ENCODE peak calls at places on chromosomes 4 and X, in six cellular contexts. One of them, this sample, is unnamed.

GRCh38 chr4:108411836-108412235 is 208.5 kb upstream of the RPL34 start:
- DNase-seq in fibroblast of lung: no peak
- DNase-seq in A549: no peak
- DNase-seq in uterus: no peak
- DNase-seq in upper lobe of right lung: no peak
- DNase-seq in HFF-Myc: no peak
- DNase-seq in this sample: no peak

GRCh38 chr4:25930722-25931354 is 16.8 kb downstream of the SMIM20 start:
- DNase-seq in fibroblast of lung: no peak
- DNase-seq in A549: no peak
- DNase-seq in uterus: no peak
- DNase-seq in upper lobe of right lung: no peak
- DNase-seq in HFF-Myc: no peak
- DNase-seq in this sample: no peak

GRCh38 chr4:86653237-86653865 is 59.2 kb downstream of the PTPN13 start:
- DNase-seq in fibroblast of lung: no peak
- DNase-seq in A549: no peak
- DNase-seq in uterus: no peak
- DNase-seq in upper lobe of right lung: no peak
- DNase-seq in HFF-Myc: no peak
- DNase-seq in this sample: no peak

GRCh38 chrX:19698125-19698524 is 182.8 kb upstream of the MAP3K15 start:
- DNase-seq in fibroblast of lung: peak
- DNase-seq in A549: no peak
- DNase-seq in uterus: no peak
- DNase-seq in upper lobe of right lung: no peak
- DNase-seq in HFF-Myc: no peak
- DNase-seq in this sample: no peak

GRCh38 chr4:98653890-98654867 is 4.2 kb downstream of the TSPAN5 start:
- DNase-seq in fibroblast of lung: peak
- DNase-seq in A549: peak
- DNase-seq in uterus: peak
- DNase-seq in upper lobe of right lung: no peak
- DNase-seq in HFF-Myc: peak
- DNase-seq in this sample: peak

GRCh38 chr4:17688011-17688441 is 73.6 kb downstream of the MED28 start:
- DNase-seq in fibroblast of lung: no peak
- DNase-seq in A549: no peak
- DNase-seq in uterus: no peak
- DNase-seq in upper lobe of right lung: no peak
- DNase-seq in HFF-Myc: no peak
- DNase-seq in this sample: no peak

GRCh38 chrX:155148724-155149537 is 67.3 kb upstream of the VBP1 start:
- DNase-seq in fibroblast of lung: peak
- DNase-seq in A549: peak
- DNase-seq in uterus: no peak
- DNase-seq in upper lobe of right lung: no peak
- DNase-seq in HFF-Myc: no peak
- DNase-seq in this sample: peak

GRCh38 chr4:183220246-183220645 is 99.8 kb downstream of the CLDN22 start:
- DNase-seq in fibroblast of lung: no peak
- DNase-seq in A549: no peak
- DNase-seq in uterus: no peak
- DNase-seq in upper lobe of right lung: no peak
- DNase-seq in HFF-Myc: no peak
- DNase-seq in this sample: no peak

GRCh38 chr4:47482326-47482725 is 2.7 kb upstream of the ATP10D start:
- DNase-seq in fibroblast of lung: peak
- DNase-seq in A549: no peak
- DNase-seq in uterus: no peak
- DNase-seq in upper lobe of right lung: no peak
- DNase-seq in HFF-Myc: no peak
- DNase-seq in this sample: peak

GRCh38 chrX:72714471-72714916 is 388 bp upstream of the PHKA1 start:
- DNase-seq in fibroblast of lung: peak
- DNase-seq in A549: peak
- DNase-seq in uterus: peak
- DNase-seq in upper lobe of right lung: peak
- DNase-seq in HFF-Myc: no peak
- DNase-seq in this sample: peak

GRCh38 chrX:53683556-53684414 is 2.7 kb downstream of the HUWE1 start:
- DNase-seq in fibroblast of lung: peak
- DNase-seq in A549: peak
- DNase-seq in uterus: peak
- DNase-seq in upper lobe of right lung: peak
- DNase-seq in HFF-Myc: peak
- DNase-seq in this sample: peak

GRCh38 chrX:11329016-11329415 is 35.8 kb downstream of the AMELX start:
- DNase-seq in fibroblast of lung: peak
- DNase-seq in A549: no peak
- DNase-seq in uterus: no peak
- DNase-seq in upper lobe of right lung: no peak
- DNase-seq in HFF-Myc: no peak
- DNase-seq in this sample: no peak

GRCh38 chr4:76388160-76388908 is 32.6 kb downstream of the CCDC158 start:
- DNase-seq in fibroblast of lung: no peak
- DNase-seq in A549: no peak
- DNase-seq in uterus: no peak
- DNase-seq in upper lobe of right lung: no peak
- DNase-seq in HFF-Myc: no peak
- DNase-seq in this sample: no peak

GRCh38 chr4:169810325-169811323 is 52.9 kb upstream of the HPF1 start:
- DNase-seq in fibroblast of lung: peak
- DNase-seq in A549: peak
- DNase-seq in uterus: peak
- DNase-seq in upper lobe of right lung: no peak
- DNase-seq in HFF-Myc: peak
- DNase-seq in this sample: peak

GRCh38 chr4:128574706-128575105 is 234.8 kb upstream of the JADE1 start:
- DNase-seq in fibroblast of lung: peak
- DNase-seq in A549: peak
- DNase-seq in uterus: peak
- DNase-seq in upper lobe of right lung: peak
- DNase-seq in HFF-Myc: no peak
- DNase-seq in this sample: peak

GRCh38 chrX:45508459-45508858 is 307.8 kb upstream of the DIPK2B start:
- DNase-seq in fibroblast of lung: no peak
- DNase-seq in A549: no peak
- DNase-seq in uterus: no peak
- DNase-seq in upper lobe of right lung: no peak
- DNase-seq in HFF-Myc: no peak
- DNase-seq in this sample: no peak

GRCh38 chrX:72271091-72271490 is 6.0 kb downstream of the RPS4X start:
- DNase-seq in fibroblast of lung: no peak
- DNase-seq in A549: no peak
- DNase-seq in uterus: no peak
- DNase-seq in upper lobe of right lung: no peak
- DNase-seq in HFF-Myc: no peak
- DNase-seq in this sample: no peak

GRCh38 chr4:121073672-121074386 is 1.5 kb upstream of the NDNF start:
- DNase-seq in fibroblast of lung: no peak
- DNase-seq in A549: no peak
- DNase-seq in uterus: no peak
- DNase-seq in upper lobe of right lung: no peak
- DNase-seq in HFF-Myc: no peak
- DNase-seq in this sample: no peak

GRCh38 chrX:6203462-6204215 is 25.0 kb downstream of the NLGN4X start:
- DNase-seq in fibroblast of lung: no peak
- DNase-seq in A549: no peak
- DNase-seq in uterus: no peak
- DNase-seq in upper lobe of right lung: no peak
- DNase-seq in HFF-Myc: no peak
- DNase-seq in this sample: no peak

GRCh38 chrX:139156356-139156755 is 374.2 kb upstream of the F9 start:
- DNase-seq in fibroblast of lung: no peak
- DNase-seq in A549: no peak
- DNase-seq in uterus: no peak
- DNase-seq in upper lobe of right lung: no peak
- DNase-seq in HFF-Myc: no peak
- DNase-seq in this sample: no peak

GRCh38 chr4:39456946-39457763 is 1.6 kb downstream of the RPL9 start:
- DNase-seq in fibroblast of lung: no peak
- DNase-seq in A549: no peak
- DNase-seq in uterus: no peak
- DNase-seq in upper lobe of right lung: no peak
- DNase-seq in HFF-Myc: no peak
- DNase-seq in this sample: no peak
- TF ChIP-seq CTCF in fibroblast of lung: no peak
- TF ChIP-seq CTCF in A549: no peak
- TF ChIP-seq CTCF in uterus: no peak
- TF ChIP-seq CTCF in upper lobe of right lung: no peak
- TF ChIP-seq CTCF in HFF-Myc: no peak
- TF ChIP-seq CTCF in this sample: no peak

GRCh38 chrX:96715412-96715940 is 30.8 kb downstream of the DIAPH2 start:
- DNase-seq in fibroblast of lung: peak
- DNase-seq in A549: no peak
- DNase-seq in uterus: no peak
- DNase-seq in upper lobe of right lung: no peak
- DNase-seq in HFF-Myc: no peak
- DNase-seq in this sample: no peak
- H3K4me3 ChIP-seq in fibroblast of lung: no peak
- H3K4me3 ChIP-seq in A549: no peak
- H3K4me3 ChIP-seq in uterus: no peak
- H3K4me3 ChIP-seq in upper lobe of right lung: no peak
- H3K4me3 ChIP-seq in HFF-Myc: no peak
- H3K4me3 ChIP-seq in this sample: no peak

GRCh38 chr4:113976937-113977855 is 2.3 kb downstream of the ARSJ start:
- DNase-seq in fibroblast of lung: peak
- DNase-seq in A549: no peak
- DNase-seq in uterus: no peak
- DNase-seq in upper lobe of right lung: no peak
- DNase-seq in HFF-Myc: no peak
- DNase-seq in this sample: no peak

GRCh38 chr4:113978561-113979156 is 788 bp downstream of the ARSJ start:
- DNase-seq in fibroblast of lung: peak
- DNase-seq in A549: peak
- DNase-seq in uterus: peak
- DNase-seq in upper lobe of right lung: peak
- DNase-seq in HFF-Myc: no peak
- DNase-seq in this sample: no peak

GRCh38 chr4:113979157-113979972 is at the start of gene ARSJ:
- DNase-seq in fibroblast of lung: peak
- DNase-seq in A549: peak
- DNase-seq in uterus: peak
- DNase-seq in upper lobe of right lung: peak
- DNase-seq in HFF-Myc: peak
- DNase-seq in this sample: peak

GRCh38 chr4:113979973-113980615 is 647 bp upstream of the ARSJ start:
- DNase-seq in fibroblast of lung: peak
- DNase-seq in A549: no peak
- DNase-seq in uterus: no peak
- DNase-seq in upper lobe of right lung: no peak
- DNase-seq in HFF-Myc: no peak
- DNase-seq in this sample: no peak

DNA sequence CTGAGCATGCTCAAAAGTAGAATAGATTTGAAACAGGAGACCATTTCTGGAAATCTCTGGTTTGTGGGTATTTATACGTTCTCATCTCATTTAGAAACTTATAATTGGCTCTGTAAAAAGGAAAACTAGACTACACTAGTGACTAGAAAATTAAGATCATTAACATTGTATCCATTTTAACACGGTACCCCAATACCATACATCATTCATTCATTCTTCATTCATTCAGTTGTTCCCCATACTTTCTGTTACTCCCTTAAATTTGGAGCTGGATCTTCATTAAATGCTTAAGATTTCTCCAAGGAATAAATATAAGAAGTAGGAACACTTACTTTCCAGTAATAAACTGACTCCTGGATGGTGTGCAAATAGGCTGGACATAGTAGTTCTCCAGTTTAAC is 1.3 kb downstream of the ARSJ start:
- DNase-seq in fibroblast of lung: peak
- DNase-seq in A549: no peak
- DNase-seq in uterus: no peak
- DNase-seq in upper lobe of right lung: no peak
- DNase-seq in HFF-Myc: no peak
- DNase-seq in this sample: no peak
- TF ChIP-seq CTCF in fibroblast of lung: no peak
- TF ChIP-seq CTCF in A549: no peak
- TF ChIP-seq CTCF in uterus: no peak
- TF ChIP-seq CTCF in upper lobe of right lung: no peak
- TF ChIP-seq CTCF in HFF-Myc: no peak
- TF ChIP-seq CTCF in this sample: no peak

GRCh38 chr4:68907788-68908700 is 43.6 kb downstream of the UGT2A3 start:
- DNase-seq in fibroblast of lung: no peak
- DNase-seq in A549: no peak
- DNase-seq in uterus: no peak
- DNase-seq in upper lobe of right lung: no peak
- DNase-seq in HFF-Myc: no peak
- DNase-seq in this sample: no peak

GRCh38 chr4:68907230-68907629 is 44.4 kb downstream of the UGT2A3 start:
- DNase-seq in fibroblast of lung: no peak
- DNase-seq in A549: no peak
- DNase-seq in uterus: no peak
- DNase-seq in upper lobe of right lung: no peak
- DNase-seq in HFF-Myc: no peak
- DNase-seq in this sample: no peak

GRCh38 chr4:68905598-68906237 is 45.9 kb downstream of the UGT2A3 start:
- DNase-seq in fibroblast of lung: peak
- DNase-seq in A549: no peak
- DNase-seq in uterus: no peak
- DNase-seq in upper lobe of right lung: no peak
- DNase-seq in HFF-Myc: no peak
- DNase-seq in this sample: no peak

GRCh38 chr4:68904786-68905185 is 46.8 kb downstream of the UGT2A3 start:
- DNase-seq in fibroblast of lung: no peak
- DNase-seq in A549: no peak
- DNase-seq in uterus: no peak
- DNase-seq in upper lobe of right lung: no peak
- DNase-seq in HFF-Myc: no peak
- DNase-seq in this sample: no peak

DNA sequence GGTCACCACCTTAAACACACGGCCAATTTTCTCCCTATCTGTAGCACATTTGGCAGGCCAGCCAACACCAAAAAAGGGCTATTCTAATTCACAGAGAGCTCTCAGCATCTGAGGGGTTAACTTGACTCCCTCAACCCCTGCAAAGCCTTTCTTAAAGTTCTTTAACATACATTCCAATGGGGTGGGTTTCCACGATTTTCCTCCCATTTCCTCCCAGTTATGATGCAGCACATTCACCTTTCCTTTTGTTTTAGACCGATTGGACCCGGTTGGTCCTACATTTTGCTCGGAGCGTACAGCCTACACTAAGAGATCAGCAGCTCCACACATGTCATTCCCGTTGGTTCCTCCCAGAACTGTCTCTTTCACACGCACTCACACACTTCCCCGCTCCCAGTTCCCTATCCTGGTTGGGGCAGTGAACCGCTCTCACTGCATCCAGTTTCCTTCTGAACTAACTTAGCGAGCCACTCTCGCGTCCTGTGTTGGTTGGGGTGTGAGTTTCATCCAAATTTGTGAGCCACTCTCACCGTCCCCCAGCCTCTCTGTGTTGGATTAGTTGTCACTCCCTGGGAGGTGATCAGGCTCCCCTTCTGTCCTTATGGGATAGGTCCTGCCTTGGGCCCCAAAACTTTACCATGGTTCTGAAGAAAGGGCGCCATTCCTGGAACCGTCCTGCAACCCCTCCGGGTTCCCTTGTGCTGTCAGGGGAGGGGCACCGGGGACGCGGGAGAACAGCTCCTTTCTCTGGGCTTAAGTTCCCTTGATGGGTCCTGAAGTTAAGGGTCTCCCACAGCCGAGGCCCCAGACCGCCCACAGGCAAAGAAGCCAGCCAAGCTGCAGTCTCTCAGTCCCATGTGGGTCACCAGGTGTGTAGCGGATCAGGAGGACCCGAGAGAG is 45.1 kb downstream of the UGT2A3 start:
- DNase-seq in fibroblast of lung: no peak
- DNase-seq in A549: no peak
- DNase-seq in uterus: no peak
- DNase-seq in upper lobe of right lung: no peak
- DNase-seq in HFF-Myc: no peak
- DNase-seq in this sample: no peak
- H3K4me3 ChIP-seq in fibroblast of lung: no peak
- H3K4me3 ChIP-seq in A549: no peak
- H3K4me3 ChIP-seq in uterus: peak
- H3K4me3 ChIP-seq in upper lobe of right lung: peak
- H3K4me3 ChIP-seq in HFF-Myc: no peak
- H3K4me3 ChIP-seq in this sample: peak